ENCODE peak calls at places on chromosomes 13 and 19, in five cellular contexts. K is fibroblast of lung, U is neural progenitor cell, C is GM23338, T is hepatocyte. G is an unnamed sample.

GRCh38 chr13:112442483-112443090 is 66.4 kb downstream of the SPACA7 start:
- DNase-seq in T (no peak), K (no peak), C (peak; percentile 24), U (peak; percentile 29), G (no peak)

GRCh38 chr19:10388957-10389356 is 8.6 kb upstream of the TYK2 start:
- DNase-seq in U (peak; percentile 87), K (peak; percentile 59), T (peak; percentile 88), C (peak; percentile 93), G (no peak)

GRCh38 chr13:51844862-51845573 is at the start of gene TMEM272:
- DNase-seq in C (peak; percentile 81), K (peak; percentile 20), T (peak; percentile 76), U (peak; percentile 70), G (no peak)

GRCh38 chr19:23949611-23950010 is 34.9 kb downstream of the ZNF726 start:
- DNase-seq in K (no peak), T (no peak), U (no peak), C (no peak), G (no peak)

GRCh38 chr19:8161135-8161646 is 11.8 kb upstream of the FBN3 start:
- DNase-seq in C (peak; percentile 64), T (no peak), K (peak; percentile 18), U (peak; percentile 17), G (no peak)

GRCh38 chr19:18330865-18331264 is 8.0 kb upstream of the LSM4 start:
- DNase-seq in K (no peak), U (no peak), T (no peak), C (no peak), G (no peak)

GRCh38 chr13:42258747-42259146 is 13.2 kb upstream of the AKAP11 start:
- DNase-seq in U (no peak), T (no peak), K (no peak), C (peak; percentile 68), G (no peak)

GRCh38 chr19:39306075-39306474 is 9.9 kb downstream of the IFNL1 start:
- DNase-seq in K (no peak), U (no peak), T (no peak), C (no peak), G (no peak)

GRCh38 chr19:6020972-6021805 is 43.2 kb upstream of the RANBP3 start:
- DNase-seq in K (no peak), U (no peak), C (no peak), T (no peak), G (no peak)

GRCh38 chr19:50500060-50500752 is 10.8 kb downstream of the JOSD2 start:
- DNase-seq in C (peak; percentile 68), T (peak; percentile 59), K (no peak), U (peak; percentile 69), G (no peak)

GRCh38 chr13:18944501-18945068 is 237.0 kb downstream of the TUBA3C start:
- DNase-seq in K (no peak), C (no peak), U (no peak), T (no peak), G (no peak)

GRCh38 chr19:29812080-29812880 is 489 bp downstream of the CCNE1 start:
- DNase-seq in K (no peak), T (peak; percentile 49), C (peak; percentile 35), U (peak; percentile 53), G (no peak)

GRCh38 chr13:59570204-59570603 is 593.5 kb downstream of the DIAPH3 start:
- DNase-seq in U (no peak), C (no peak), K (no peak), T (no peak), G (no peak)

GRCh38 chr13:102571075-102571474 is 25.7 kb upstream of the TPP2 start:
- DNase-seq in K (no peak), T (no peak), C (peak; percentile 60), U (no peak), G (no peak)

GRCh38 chr19:13492128-13492527 is 14.2 kb downstream of the CACNA1A start:
- DNase-seq in K (peak; percentile 51), T (no peak), U (no peak), C (peak; percentile 67), G (no peak)

GRCh38 chr13:85313761-85314503 is 485.3 kb downstream of the SLITRK6 start:
- DNase-seq in T (peak; percentile 7), K (peak; percentile 77), C (no peak), U (no peak), G (peak; percentile 9)

GRCh38 chr13:79808475-79808874 is 327.5 kb downstream of the NDFIP2 start:
- DNase-seq in U (no peak), T (no peak), K (no peak), C (no peak), G (no peak)

GRCh38 chr13:83220241-83220640 is 662.0 kb downstream of the SLITRK1 start:
- DNase-seq in T (no peak), C (no peak), K (peak; percentile 5), U (no peak), G (no peak)

GRCh38 chr13:20177049-20177831 is 15.5 kb downstream of the GJB2 start:
- DNase-seq in U (no peak), K (no peak), T (no peak), C (peak; percentile 37), G (no peak)
- TF ChIP-seq EZH2 in U (no peak), K (no peak), T (no peak), C (no peak), G (no peak)

GRCh38 chr19:55657004-55657747 is 2.3 kb downstream of the U2AF2 start:
- DNase-seq in K (no peak), C (no peak), T (no peak), U (no peak), G (no peak)

GRCh38 chr19:55656552-55656951 is 1.7 kb downstream of the U2AF2 start:
- DNase-seq in C (no peak), U (no peak), K (no peak), T (no peak), G (no peak)

GRCh38 chr19:55654833-55655647 is at the start of gene U2AF2:
- DNase-seq in T (peak; percentile 97), U (peak; percentile 96), C (peak; percentile 93), K (peak; percentile 81), G (peak; percentile 66)

GRCh38 chr19:55654323-55654832 is 457 bp upstream of the U2AF2 start:
- DNase-seq in C (peak; percentile 100), T (peak; percentile 99), U (peak; percentile 100), K (peak; percentile 97), G (peak; percentile 95)

GRCh38 chr19:55655648-55656040 is 809 bp downstream of the U2AF2 start:
- DNase-seq in U (no peak), T (no peak), K (no peak), C (no peak), G (no peak)
- TF ChIP-seq EZH2 in U (no peak), T (no peak), K (no peak), C (no peak), G (no peak)

DNA sequence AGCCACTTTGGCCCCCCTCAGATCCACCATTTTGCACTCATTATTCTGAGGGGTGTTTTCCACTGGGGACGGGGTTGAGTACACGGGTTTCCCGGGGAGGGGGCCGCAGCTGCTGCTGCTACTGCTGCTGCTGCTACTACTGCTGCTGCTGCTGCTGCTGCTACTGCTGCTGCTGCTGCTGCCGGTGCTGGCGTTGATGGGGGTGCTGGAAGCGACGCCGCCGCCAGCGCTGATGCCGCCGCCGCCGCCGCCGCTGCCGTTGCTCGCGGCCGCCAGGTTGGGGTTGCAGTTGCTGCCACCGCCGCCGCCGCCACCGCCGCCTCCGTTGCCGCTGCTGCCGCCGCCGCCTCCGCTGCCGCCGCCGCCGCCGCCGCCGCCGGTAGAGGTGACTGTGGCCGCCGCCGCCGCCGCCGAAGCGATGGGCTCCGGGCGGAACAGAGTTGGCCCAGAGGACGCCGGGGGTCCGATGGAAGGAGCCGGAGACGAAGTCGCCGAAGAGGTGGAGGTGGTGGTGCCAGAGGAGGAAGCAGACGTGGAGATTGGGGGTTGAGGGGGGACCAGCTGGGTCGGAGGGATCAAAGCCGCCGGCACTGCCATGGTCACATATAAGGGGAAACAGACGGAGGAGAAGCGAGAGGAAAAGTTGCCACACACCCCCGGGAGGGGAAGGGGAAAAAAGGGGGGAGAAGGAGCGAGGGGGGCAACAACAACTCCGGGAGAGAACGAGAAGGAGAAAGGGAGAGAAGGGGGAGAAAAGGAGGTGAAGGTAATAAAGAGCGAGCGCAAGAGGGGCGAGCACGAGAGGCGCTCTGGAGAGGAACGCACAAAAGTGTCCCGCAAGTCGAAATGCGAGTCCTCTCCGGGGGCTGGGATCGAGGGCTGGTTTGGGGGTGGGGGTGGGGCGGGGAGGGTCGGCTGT is 572 bp downstream of the DACH1 start:
- DNase-seq in T (peak; percentile 44), K (peak; percentile 17), C (peak; percentile 33), U (peak; percentile 71), G (no peak)
- TF ChIP-seq EZH2 in T (no peak), K (no peak), C (peak; percentile 81), U (no peak), G (no peak)

GRCh38 chr13:33129886-33130285 is 113.7 kb downstream of the KL start:
- DNase-seq in T (no peak), C (no peak), U (no peak), K (no peak), G (no peak)
- TF ChIP-seq EZH2 in T (no peak), C (no peak), U (no peak), K (no peak), G (no peak)

DNA sequence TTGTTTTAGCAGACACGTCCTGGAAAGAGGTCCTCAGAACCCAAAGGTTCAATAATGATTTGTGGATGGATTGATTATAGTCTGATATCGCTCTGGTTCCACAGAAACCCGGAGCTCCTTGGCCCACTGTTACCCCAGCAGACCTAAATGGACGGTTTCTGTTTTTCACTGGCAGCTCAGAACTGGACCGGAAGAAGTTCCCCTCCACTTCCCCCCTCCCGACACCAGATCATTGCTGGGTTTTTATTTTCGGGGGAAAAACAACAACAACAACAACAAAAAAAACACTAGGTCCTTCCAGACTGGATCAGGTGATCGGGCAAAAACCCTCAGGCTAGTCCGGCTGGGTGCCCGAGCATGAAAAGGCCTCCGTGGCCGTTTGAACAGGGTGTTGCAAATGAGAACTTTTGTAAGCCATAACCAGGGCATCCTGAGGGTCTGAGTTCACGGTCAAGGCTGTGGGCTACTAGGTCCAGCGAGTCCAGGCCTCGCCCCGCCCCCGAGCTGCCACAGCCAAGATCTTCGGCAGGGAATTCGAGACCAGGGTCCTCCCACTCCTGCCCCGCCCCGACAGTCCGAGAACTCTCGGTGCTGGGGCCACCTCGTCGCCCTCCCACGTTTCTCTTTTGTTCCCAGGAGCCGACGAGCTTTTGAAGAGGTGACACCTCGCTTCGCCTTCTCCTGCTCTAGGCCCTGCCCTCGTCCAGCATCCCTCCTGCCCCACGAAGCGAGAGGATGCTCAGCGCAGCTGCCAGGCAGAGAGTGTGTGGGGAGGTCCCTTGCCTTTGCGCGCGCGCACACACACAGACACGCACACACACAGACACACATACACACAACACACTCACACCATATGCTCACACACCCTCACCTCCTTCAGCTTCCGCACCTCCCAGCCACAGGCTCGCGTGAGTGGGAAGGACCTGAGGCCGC is 8.7 kb downstream of the ZIC2 start:
- DNase-seq in T (no peak), K (no peak), C (peak; percentile 63), U (peak; percentile 63), G (no peak)
- TF ChIP-seq EZH2 in T (peak; percentile 84), K (peak; percentile 88), C (no peak), U (no peak), G (peak; percentile 80)

G was measured in keratinocyte.